ENCODE peak calls at places on chromosomes 7 and 10, in five cellular contexts. R is heart left ventricle, D is Panc1, B is upper lobe of left lung, O is RWPE2. P is an unnamed sample.

GRCh38 chr7:138907438-138907837 is 73.8 kb downstream of the KIAA1549 start:
- ATAC-seq in R (peak), D (no peak), B (peak), O (no peak), P (no peak)

GRCh38 chr10:88841316-88842111 is 10.1 kb downstream of the ANKRD22 start:
- ATAC-seq in R (no peak), D (no peak), B (no peak), O (no peak), P (no peak)

GRCh38 chr7:99453105-99453504 is 12.9 kb downstream of the ATP5MF start:
- ATAC-seq in R (peak), D (no peak), B (no peak), O (no peak), P (no peak)

GRCh38 chr10:450463-450862 is 239.0 kb downstream of the DIP2C start:
- ATAC-seq in R (no peak), D (no peak), B (no peak), O (no peak), P (no peak)

GRCh38 chr10:133475821-133476640 is 22.3 kb downstream of the SCART1 start:
- ATAC-seq in R (no peak), D (peak), B (no peak), O (peak), P (no peak)

GRCh38 chr10:126070815-126071214 is 174.5 kb downstream of the FANK1 start:
- ATAC-seq in R (no peak), D (no peak), B (no peak), O (no peak), P (no peak)

GRCh38 chr7:159246702-159247480 is 102.2 kb upstream of the VIPR2 start:
- ATAC-seq in R (no peak), D (no peak), B (no peak), O (no peak), P (no peak)

GRCh38 chr10:116691079-116691398 is 51.3 kb downstream of the HSPA12A start:
- ATAC-seq in R (peak), D (peak), B (no peak), O (no peak), P (no peak)

GRCh38 chr7:55439627-55440026 is 74.5 kb downstream of the LANCL2 start:
- ATAC-seq in R (peak), D (no peak), B (no peak), O (peak), P (no peak)

GRCh38 chr10:101903827-101904520 is 60.4 kb upstream of the KCNIP2 start:
- ATAC-seq in R (peak), D (no peak), B (no peak), O (no peak), P (no peak)

GRCh38 chr7:129363-130221 is 62.8 kb upstream of the FAM20C start:
- ATAC-seq in R (peak), D (no peak), B (peak), O (no peak), P (peak)

GRCh38 chr7:11702938-11703337 is 129.1 kb downstream of the THSD7A start:
- ATAC-seq in R (no peak), D (no peak), B (no peak), O (no peak), P (no peak)

GRCh38 chr7:66700633-66701131 is 39.9 kb upstream of the RABGEF1 start:
- ATAC-seq in R (no peak), D (peak), B (peak), O (no peak), P (no peak)

GRCh38 chr10:13685885-13686284 is 99.1 kb downstream of the PRPF18 start:
- ATAC-seq in R (peak), D (no peak), B (no peak), O (no peak), P (peak)

GRCh38 chr7:2440608-2441245 is 35.5 kb downstream of the GRIFIN start:
- ATAC-seq in R (no peak), D (no peak), B (no peak), O (peak), P (no peak)

GRCh38 chr7:74569501-74570075 is 87.9 kb upstream of the GTF2I start:
- ATAC-seq in R (no peak), D (no peak), B (no peak), O (no peak), P (no peak)

GRCh38 chr7:30646154-30646553 is 36.1 kb downstream of the CRHR2 start:
- ATAC-seq in R (no peak), D (peak), B (no peak), O (no peak), P (no peak)

GRCh38 chr7:132541656-132542055 is 34.6 kb downstream of the PLXNA4 start:
- ATAC-seq in R (no peak), D (no peak), B (no peak), O (no peak), P (no peak)

GRCh38 chr10:63591600-63592379 is 70.6 kb downstream of the REEP3 start:
- ATAC-seq in R (no peak), D (no peak), B (no peak), O (no peak), P (no peak)

GRCh38 chr10:78187371-78187770 is 153.7 kb downstream of the RPS24 start:
- ATAC-seq in R (no peak), D (no peak), B (no peak), O (no peak), P (no peak)

GRCh38 chr7:157499121-157499834 is 162.5 kb downstream of the DNAJB6 start:
- ATAC-seq in R (no peak), D (peak), B (no peak), O (no peak), P (no peak)

GRCh38 chr10:131898061-131898460 is 2.7 kb upstream of the PPP2R2D start:
- ATAC-seq in R (no peak), D (no peak), B (no peak), O (no peak), P (no peak)

GRCh38 chr7:22633286-22633953 is 93.6 kb upstream of the IL6 start:
- ATAC-seq in R (no peak), D (no peak), B (peak), O (no peak), P (peak)

GRCh38 chr10:124665091-124665490 is 79.1 kb downstream of the FAM53B start:
- ATAC-seq in R (no peak), D (no peak), B (no peak), O (no peak), P (no peak)

GRCh38 chr7:148633761-148634160 is 43.2 kb downstream of the C7orf33 start:
- ATAC-seq in R (no peak), D (no peak), B (no peak), O (peak), P (no peak)

GRCh38 chr10:133325392-133325760 is 11.3 kb downstream of the CALY start:
- ATAC-seq in R (no peak), D (no peak), B (no peak), O (no peak), P (peak)

GRCh38 chr10:60291354-60291930 is 98.2 kb downstream of the ANK3 start:
- ATAC-seq in R (peak), D (no peak), B (no peak), O (no peak), P (no peak)

GRCh38 chr10:8543361-8544056 is 489.0 kb downstream of the GATA3 start:
- ATAC-seq in R (no peak), D (no peak), B (no peak), O (no peak), P (no peak)

GRCh38 chr10:113169853-113170455 is 219.9 kb downstream of the TCF7L2 start:
- ATAC-seq in R (no peak), D (no peak), B (peak), O (no peak), P (no peak)

GRCh38 chr10:14751576-14752330 is 22.9 kb downstream of the FAM107B start:
- ATAC-seq in R (peak), D (no peak), B (peak), O (no peak), P (peak)
- H3K4me3 ChIP-seq in R (no peak), D (no peak), B (no peak), O (no peak), P (no peak)

DNA sequence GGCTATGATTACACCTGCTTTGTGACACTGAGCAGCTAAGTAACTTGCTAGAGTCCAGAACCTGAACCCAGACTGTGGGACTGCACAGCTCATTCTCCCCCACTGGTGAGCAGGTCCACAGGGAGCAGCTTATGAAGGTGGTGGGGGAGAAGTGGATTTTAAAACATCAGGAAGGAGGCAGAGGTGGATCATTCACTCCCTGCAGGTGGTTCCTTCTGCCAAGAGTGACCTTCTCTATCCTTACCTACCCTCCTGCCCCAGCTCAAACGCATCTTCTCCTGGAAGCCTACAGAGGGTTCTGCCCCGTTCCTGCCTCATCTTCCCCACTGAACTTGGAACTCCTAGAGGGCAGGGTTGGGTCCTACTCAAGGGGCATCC is 539 bp upstream of the FAM241B start:
- ATAC-seq in R (peak), D (peak), B (no peak), O (no peak), P (no peak)
- H3K27ac ChIP-seq in R (no peak), D (peak), B (no peak), O (no peak), P (no peak)

GRCh38 chr10:14801693-14802092 is 27.0 kb upstream of the FAM107B start:
- ATAC-seq in R (no peak), D (no peak), B (no peak), O (no peak), P (peak)
- TF ChIP-seq CTCF in R (no peak), D (no peak), B (no peak), O (no peak), P (no peak)

DNA sequence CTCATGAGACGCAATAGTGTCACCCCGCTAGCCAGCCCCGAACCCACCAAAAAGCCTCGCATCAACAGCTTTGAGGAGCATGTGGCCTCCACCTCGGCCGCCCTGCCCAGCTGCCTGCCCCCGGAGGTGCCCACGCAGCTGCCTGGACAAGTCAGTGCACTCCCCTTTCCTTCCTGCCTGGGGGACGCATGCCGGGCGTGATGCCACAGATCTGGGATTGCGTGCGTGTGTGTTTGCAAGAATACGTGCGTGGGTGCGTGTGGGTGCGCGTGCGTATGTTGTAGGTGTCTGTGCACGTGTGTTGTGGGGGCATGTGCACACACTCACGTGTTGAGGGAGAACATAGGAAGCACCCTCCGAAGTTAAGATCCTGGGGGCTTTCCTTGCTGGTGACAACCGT is 23.5 kb downstream of the PFKFB3 start:
- ATAC-seq in R (no peak), D (no peak), B (no peak), O (no peak), P (no peak)
- H3K4me3 ChIP-seq in R (no peak), D (no peak), B (no peak), O (no peak), P (no peak)